ENCODE peak calls at places on chromosome 1, in four cellular contexts. M, P, L and A are unnamed samples.
A peak's percentile ranks its signal among the peaks of the same experiment; 100 is the strongest.

GRCh38 chr1:1080122-1080753 is 6.1 kb upstream of the RNF223 start:
- DNase-seq in L (no peak), M (peak; percentile 71), P (peak; percentile 79), A (no peak)

GRCh38 chr1:30706528-30706927 is 16.9 kb downstream of the MATN1 start:
- DNase-seq in M (peak; percentile 85), L (no peak), P (peak; percentile 66), A (no peak)

GRCh38 chr1:205575294-205575885 is 56.4 kb downstream of the ELK4 start:
- DNase-seq in M (no peak), L (no peak), P (no peak), A (no peak)

GRCh38 chr1:163035791-163036249 is 33.3 kb upstream of the RGS4 start:
- DNase-seq in L (no peak), P (no peak), M (peak; percentile 96), A (no peak)

GRCh38 chr1:196660912-196661311 is 9.1 kb downstream of the CFH start:
- DNase-seq in L (no peak), M (peak; percentile 68), P (peak; percentile 57), A (no peak)

GRCh38 chr1:154877370-154877974 is 7.4 kb upstream of the KCNN3 start:
- DNase-seq in M (no peak), P (no peak), L (no peak), A (no peak)

GRCh38 chr1:54348700-54349021 is 57.5 kb downstream of the SSBP3 start:
- DNase-seq in L (no peak), M (no peak), P (no peak), A (no peak)

GRCh38 chr1:28986296-28986910 is 72.0 kb downstream of the EPB41 start:
- DNase-seq in M (no peak), L (no peak), P (no peak), A (no peak)

GRCh38 chr1:19772053-19772452 is 27.7 kb downstream of the TMCO4 start:
- DNase-seq in P (no peak), L (no peak), M (no peak), A (no peak)

GRCh38 chr1:234315091-234315541 is 58.1 kb upstream of the COA6 start:
- DNase-seq in M (peak; percentile 79), L (no peak), P (no peak), A (peak; percentile 73)

GRCh38 chr1:178055779-178056471 is 38.0 kb upstream of the RASAL2 start:
- DNase-seq in L (no peak), M (no peak), P (no peak), A (no peak)

GRCh38 chr1:23013657-23014056 is 2.0 kb downstream of the TEX46 start:
- DNase-seq in P (peak; percentile 13), L (no peak), M (no peak), A (no peak)

GRCh38 chr1:119429687-119430086 is 14.7 kb downstream of the HSD3B2 start:
- DNase-seq in P (no peak), M (no peak), L (no peak), A (no peak)

GRCh38 chr1:245997471-245998258 is 509.4 kb downstream of the SMYD3 start:
- DNase-seq in M (peak; percentile 45), L (peak; percentile 73), P (peak; percentile 46), A (no peak)

GRCh38 chr1:169894424-169895145 is 889 bp upstream of the SCYL3 start:
- DNase-seq in L (no peak), M (no peak), P (no peak), A (no peak)

GRCh38 chr1:62676606-62677356 is 11.4 kb downstream of the DOCK7 start:
- DNase-seq in L (no peak), P (no peak), M (peak; percentile 78), A (no peak)

DNA sequence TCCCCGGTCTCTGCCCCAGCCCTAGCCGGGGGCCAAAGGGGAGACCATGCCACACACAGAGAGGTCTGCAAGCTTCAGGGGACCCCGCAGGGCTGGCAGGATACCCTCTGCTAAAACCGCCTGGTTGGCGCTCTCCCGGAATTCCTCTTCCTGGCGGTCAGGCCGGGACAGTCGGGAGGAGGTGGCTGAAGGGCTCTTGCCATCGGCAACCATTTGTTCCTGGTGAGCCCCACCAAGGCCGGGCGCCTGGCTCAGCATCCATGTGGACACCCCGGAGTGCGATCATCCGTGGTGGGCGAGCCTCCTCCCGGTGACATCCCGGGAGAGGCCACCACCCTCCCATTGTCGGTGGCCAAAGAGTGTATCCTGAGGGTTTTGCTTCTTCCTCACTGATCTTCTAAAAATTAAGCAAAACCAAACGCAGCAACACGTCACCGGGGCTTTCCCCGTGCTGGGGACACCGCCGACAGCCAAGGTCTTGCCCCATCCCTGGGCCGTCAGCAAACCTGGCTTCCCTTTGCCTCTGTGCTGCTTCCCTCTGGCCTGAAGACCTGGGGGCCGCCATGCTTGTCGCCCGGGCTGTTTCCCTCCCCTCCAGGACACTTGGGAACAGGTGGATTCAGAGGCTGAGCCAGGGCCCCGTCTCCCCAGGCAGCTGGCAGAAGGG is 59.1 kb upstream of the TTC34 start:
- DNase-seq in M (no peak), L (no peak), P (no peak), A (no peak)
- H3K9me3 ChIP-seq in M (no peaks in the 10 kb centered on the region), L (no peaks in the 10 kb centered on the region), P (no peaks in the 10 kb centered on the region), A (no peaks in the 10 kb centered on the region)

GRCh38 chr1:8562881-8563865 is 245.3 kb downstream of the SLC45A1 start:
- DNase-seq in M (peak; percentile 73), P (no peak), L (no peak), A (no peak)

GRCh38 chr1:8562222-8562621 is 244.3 kb downstream of the SLC45A1 start:
- DNase-seq in L (no peak), P (no peak), M (no peak), A (no peak)

GRCh38 chr1:8560611-8561544 is 243.0 kb downstream of the SLC45A1 start:
- DNase-seq in L (peak; percentile 24), P (peak; percentile 61), M (peak; percentile 75), A (no peak)

GRCh38 chr1:8563944-8564537 is 246.1 kb downstream of the SLC45A1 start:
- DNase-seq in M (no peak), P (no peak), L (no peak), A (no peak)

DNA sequence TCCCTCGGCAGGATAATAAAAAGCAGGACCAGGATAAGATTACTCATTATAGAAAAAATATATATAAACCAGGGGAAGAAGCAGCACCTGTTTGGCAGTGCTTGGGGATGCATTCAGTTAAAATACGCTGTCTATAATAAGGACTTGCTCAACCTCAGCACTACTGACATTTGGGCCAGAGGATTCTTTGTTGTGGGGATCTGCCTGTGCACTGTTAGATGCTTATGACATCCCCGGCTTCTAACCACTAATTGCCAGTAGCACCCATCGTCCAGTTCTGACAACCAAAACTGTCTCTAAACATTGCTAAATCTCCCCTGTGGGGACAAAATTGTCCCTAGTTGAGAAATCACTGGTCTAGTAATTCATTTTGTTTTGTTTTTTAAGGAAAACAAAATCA is 242.1 kb downstream of the SLC45A1 start:
- DNase-seq in M (no peak), P (no peak), L (no peak), A (no peak)
- H3K27ac ChIP-seq in M (no peak overlapping the region), P (no peak overlapping the region), L (no peak overlapping the region), A (no peak overlapping the region)

GRCh38 chr1:21576798-21577187 is 67.6 kb downstream of the ALPL start:
- DNase-seq in M (no peak), L (no peak), P (no peak), A (no peak)

GRCh38 chr1:21579788-21580187 is 70.6 kb downstream of the ALPL start:
- DNase-seq in M (no peak), L (no peak), P (no peak), A (no peak)

GRCh38 chr1:21577324-21577723 is 68.1 kb downstream of the ALPL start:
- DNase-seq in L (no peak), M (no peak), P (no peak), A (no peak)

GRCh38 chr1:21576031-21576797 is 67.0 kb downstream of the ALPL start:
- DNase-seq in L (no peak), P (no peak), M (no peak), A (no peak)

GRCh38 chr1:21577933-21578332 is 68.7 kb downstream of the ALPL start:
- DNase-seq in L (no peak), M (no peak), P (no peak), A (no peak)
- H3K36me3 ChIP-seq in L (no peaks in the 10 kb centered on the region), M (no peaks in the 10 kb centered on the region), P (no peaks in the 10 kb centered on the region), A (no peaks in the 10 kb centered on the region)

GRCh38 chr1:77655431-77655974 is 27.0 kb downstream of the ZZZ3 start:
- DNase-seq in P (peak; percentile 4), L (no peak), M (no peak), A (no peak)

GRCh38 chr1:77649127-77649526 is 33.3 kb downstream of the ZZZ3 start:
- DNase-seq in P (no peak), M (no peak), L (no peak), A (no peak)

GRCh38 chr1:77652970-77653516 is 29.4 kb downstream of the ZZZ3 start:
- DNase-seq in P (no peak), L (no peak), M (no peak), A (no peak)

GRCh38 chr1:77652179-77652745 is 30.2 kb downstream of the ZZZ3 start:
- DNase-seq in M (peak; percentile 76), L (no peak), P (no peak), A (no peak)
- H3K9me3 ChIP-seq in M (no peaks in the 10 kb centered on the region), L (no peaks in the 10 kb centered on the region), P (no peaks in the 10 kb centered on the region), A (peaks cover 9% of the 10 kb centered on the region)

GRCh38 chr1:35809156-35810095 is 1.6 kb downstream of the AGO4 start:
- DNase-seq in M (peak; percentile 4), P (no peak), L (no peak), A (no peak)

GRCh38 chr1:35808376-35809155 is 750 bp downstream of the AGO4 start:
- DNase-seq in L (peak; percentile 26), P (peak; percentile 50), M (peak; percentile 60), A (peak; percentile 18)

GRCh38 chr1:35807614-35808375 is at the start of gene AGO4:
- DNase-seq in L (peak; percentile 47), M (peak; percentile 79), P (peak; percentile 85), A (peak; percentile 25)

DNA sequence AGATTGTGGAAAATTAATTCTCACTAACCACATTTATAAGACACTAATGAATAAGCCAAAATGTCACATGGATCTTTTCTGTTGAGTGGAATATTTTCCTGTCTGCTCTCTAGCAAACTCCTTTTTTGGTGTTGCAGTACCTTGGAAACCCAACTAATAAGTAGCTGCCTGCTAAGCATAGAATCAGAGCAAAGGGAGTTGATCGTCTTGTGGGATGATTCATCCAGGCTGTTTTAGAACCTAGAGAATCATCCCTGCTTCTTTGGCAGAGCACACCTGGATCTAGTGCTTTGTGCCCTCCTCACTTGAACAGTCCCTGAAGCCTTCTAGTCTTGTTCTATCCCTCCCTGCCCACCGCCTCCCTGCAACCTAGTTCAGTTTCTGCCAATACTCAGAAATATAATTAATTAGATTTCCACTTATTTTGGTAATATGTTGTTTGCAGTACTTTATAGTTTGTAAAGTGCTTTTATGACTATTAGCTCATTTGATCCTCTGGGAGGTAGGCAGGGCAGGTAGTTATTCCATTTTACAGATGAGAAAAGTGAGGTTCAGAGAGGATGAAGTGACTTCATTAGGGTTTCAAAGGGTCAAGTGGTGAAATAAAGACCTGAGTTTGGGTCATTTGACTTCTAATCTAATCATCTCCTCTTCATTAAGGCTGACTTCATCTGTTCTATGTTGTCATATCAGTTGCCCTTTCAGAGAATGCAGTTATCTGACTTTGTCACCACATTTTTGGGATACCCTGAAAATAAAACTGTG is 2.5 kb downstream of the AGO4 start:
- DNase-seq in L (no peak), P (no peak), M (peak; percentile 78), A (no peak)
- H3K27ac ChIP-seq in L (no peak overlapping the region), P (no peak overlapping the region), M (peak overlapping the region; percentile 27), A (no peak overlapping the region)

DNA sequence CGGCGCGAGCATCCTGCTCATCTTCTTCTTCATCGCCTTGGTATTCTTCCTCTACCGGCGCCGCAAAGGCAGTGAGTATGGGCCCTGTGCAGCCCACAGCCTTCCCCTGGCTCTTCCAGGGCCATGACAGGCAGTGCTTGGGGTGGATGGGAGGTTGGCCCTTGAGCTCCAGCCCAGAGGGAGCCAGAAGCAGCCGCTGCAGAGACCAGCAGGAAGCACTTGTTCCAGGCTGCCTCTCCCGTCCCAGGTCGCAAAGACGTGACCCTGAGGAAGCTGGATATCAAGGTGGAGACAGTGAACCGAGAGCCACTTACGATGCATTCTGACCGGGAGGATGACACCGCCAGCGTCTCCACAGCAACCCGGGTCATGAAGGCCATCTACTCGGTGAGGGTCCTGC is 87.3 kb upstream of the CD1D start:
- DNase-seq in P (no peak), L (no peak), M (no peak), A (no peak)
- H3K36me3 ChIP-seq in P (peaks cover 6% of the 10 kb centered on the region), L (peaks cover 13% of the 10 kb centered on the region), M (peaks cover 31% of the 10 kb centered on the region), A (no peaks in the 10 kb centered on the region)